ENCODE peak calls at places on chromosomes 2 and 18, in five cellular contexts. D is right atrium auricular region; O is aorta; T is caudate nucleus; W is naive thymus-derived CD4-positive, alpha-beta T cell. A is an unnamed sample.

GRCh38 chr2:129722306-129723020 is 257.0 kb upstream of the RAB6C start:
- DNase-seq in T (no peak), D (no peak), W (no peak), O (no peak), A (no peak)

GRCh38 chr2:12605936-12606335 is 110.8 kb upstream of the TRIB2 start:
- DNase-seq in D (no peak), W (no peak), T (no peak), O (no peak), A (no peak)

GRCh38 chr2:65121-65520 is 18.8 kb upstream of the FAM110C start:
- DNase-seq in O (no peak), W (no peak), D (no peak), T (no peak), A (no peak)

GRCh38 chr18:25230658-25231326 is 121.2 kb downstream of the ZNF521 start:
- DNase-seq in W (no peak), O (peak), D (peak), T (peak), A (no peak)

GRCh38 chr2:198325359-198325758 is 521.0 kb downstream of the PLCL1 start:
- DNase-seq in O (no peak), W (no peak), D (no peak), T (no peak), A (no peak)

GRCh38 chr2:86818114-86818801 is 27.5 kb upstream of the CD8A start:
- DNase-seq in O (no peak), W (no peak), T (no peak), D (no peak), A (no peak)

GRCh38 chr2:233255151-233255550 is 3.7 kb downstream of the ATG16L1 start:
- DNase-seq in T (no peak), O (no peak), W (no peak), D (no peak), A (no peak)

GRCh38 chr2:241611062-241611461 is 25.9 kb downstream of the THAP4 start:
- DNase-seq in T (no peak), W (no peak), D (no peak), O (no peak), A (no peak)

GRCh38 chr2:37855283-37856041 is 69.6 kb upstream of the RMDN2 start:
- DNase-seq in T (no peak), W (no peak), O (peak), D (no peak), A (no peak)

GRCh38 chr18:76126327-76126726 is 368.7 kb downstream of the ZNF516 start:
- DNase-seq in D (no peak), T (no peak), O (no peak), W (no peak), A (no peak)

GRCh38 chr18:57433492-57434176 is 1.5 kb upstream of the ONECUT2 start:
- DNase-seq in W (no peak), D (no peak), T (no peak), O (no peak), A (no peak)

GRCh38 chr2:201233192-201234166 is 26.9 kb upstream of the CASP8 start:
- DNase-seq in T (no peak), D (no peak), W (peak), O (peak), A (no peak)

GRCh38 chr2:10392100-10392499 is 56.0 kb downstream of the ODC1 start:
- DNase-seq in W (no peak), D (no peak), T (no peak), O (no peak), A (no peak)

GRCh38 chr2:10392548-10392947 is 55.6 kb downstream of the ODC1 start:
- DNase-seq in D (no peak), O (no peak), T (no peak), W (no peak), A (no peak)

GRCh38 chr2:10389596-10389995 is 58.5 kb downstream of the ODC1 start:
- DNase-seq in D (no peak), W (no peak), O (no peak), T (no peak), A (no peak)

GRCh38 chr2:10389191-10389590 is 58.9 kb downstream of the ODC1 start:
- DNase-seq in D (no peak), O (no peak), W (no peak), T (no peak), A (no peak)

DNA sequence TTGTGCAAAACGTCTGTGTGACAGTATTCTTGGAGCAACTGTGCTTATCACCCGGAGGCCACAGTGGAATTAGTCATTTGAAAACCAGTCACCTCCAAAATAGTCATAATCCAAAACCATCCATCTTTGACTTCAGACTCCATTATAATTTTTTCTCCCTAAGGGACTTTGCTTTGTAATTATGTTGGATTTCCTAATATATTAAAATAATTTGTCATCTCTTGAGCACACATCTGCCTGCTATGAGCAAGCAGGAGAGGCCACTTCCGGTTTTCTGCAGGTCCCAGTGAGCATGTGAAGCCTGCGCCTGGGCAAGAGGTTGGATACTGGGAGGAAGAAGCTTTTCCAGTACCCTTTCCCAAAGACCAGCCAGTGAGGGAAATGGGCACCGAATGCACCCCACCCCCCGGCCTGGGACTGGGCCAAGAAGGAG is 57.7 kb downstream of the ODC1 start:
- DNase-seq in W (no peak), O (no peak), D (no peak), T (no peak), A (no peak)
- H3K27ac ChIP-seq in W (no peak), O (no peak), D (no peak), T (no peak), A (no peak)

GRCh38 chr2:53896864-53897263 is 37.1 kb upstream of the GPR75 start:
- DNase-seq in T (no peak), D (no peak), W (no peak), O (no peak), A (no peak)
- H3K27ac ChIP-seq in T (no peak), D (no peak), W (no peak), O (no peak), A (no peak)

GRCh38 chr2:186060744-186061143 is 322.1 kb downstream of the FSIP2 start:
- DNase-seq in W (no peak), O (no peak), T (no peak), D (no peak), A (no peak)
- H3K27ac ChIP-seq in W (no peak), O (no peak), T (no peak), D (no peak), A (peak)

GRCh38 chr2:42973771-42974170 is 181.4 kb upstream of the HAAO start:
- DNase-seq in W (no peak), T (no peak), O (no peak), D (no peak), A (no peak)

GRCh38 chr2:42970151-42970550 is 177.8 kb upstream of the HAAO start:
- DNase-seq in O (no peak), D (no peak), W (no peak), T (no peak), A (no peak)

GRCh38 chr2:42971381-42971780 is 179.0 kb upstream of the HAAO start:
- DNase-seq in T (no peak), O (no peak), D (no peak), W (no peak), A (no peak)

GRCh38 chr2:42974303-42974696 is 181.9 kb upstream of the HAAO start:
- DNase-seq in W (no peak), O (no peak), D (no peak), T (no peak), A (no peak)

GRCh38 chr2:42971947-42972736 is 179.8 kb upstream of the HAAO start:
- DNase-seq in D (no peak), T (no peak), W (no peak), O (no peak), A (no peak)
- H3K27ac ChIP-seq in D (no peak), T (no peak), W (no peak), O (no peak), A (no peak)

DNA sequence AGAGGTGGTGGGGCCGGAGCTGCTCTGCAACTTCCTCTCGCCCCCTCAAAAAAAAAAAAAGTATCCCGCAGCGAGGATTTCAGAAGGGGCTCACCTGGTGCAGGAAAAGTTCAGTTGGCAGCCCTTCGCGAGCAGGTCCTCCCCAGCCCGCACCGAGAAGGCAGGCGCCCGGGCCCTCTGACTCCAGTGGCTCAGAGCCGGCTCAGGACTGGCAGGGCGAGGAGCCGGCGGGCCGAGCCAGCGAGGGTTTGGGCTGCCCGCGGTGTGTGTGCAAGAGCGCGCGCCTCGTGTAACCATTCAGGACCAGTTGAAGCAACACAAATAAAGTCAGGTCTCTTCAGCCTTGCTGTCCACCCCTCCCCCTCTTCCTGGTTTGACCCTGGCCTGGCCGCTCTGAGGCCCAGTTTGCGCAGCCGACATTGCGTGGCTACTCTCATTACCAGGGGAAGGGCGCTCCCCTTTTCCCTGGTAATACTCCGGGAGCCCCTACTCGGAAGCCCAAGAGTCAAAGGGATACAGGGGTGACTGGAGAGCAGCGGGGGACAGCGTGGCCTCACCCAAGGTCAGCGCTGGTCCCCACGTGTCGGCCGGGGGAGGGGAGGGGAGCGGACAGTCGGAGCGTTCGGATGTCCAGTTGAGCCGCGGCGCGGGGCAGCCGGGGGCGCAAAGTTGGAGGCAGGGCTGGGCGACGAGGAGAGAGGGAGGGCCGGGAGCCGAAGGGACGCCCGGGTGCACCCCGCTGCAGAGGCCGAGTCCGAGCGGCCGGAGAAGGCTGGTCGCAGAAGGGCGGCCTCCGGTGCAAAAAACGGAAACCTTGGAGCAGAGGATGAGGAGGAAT is 12.3 kb downstream of the EN1 start:
- DNase-seq in W (no peak), D (no peak), T (no peak), O (no peak), A (no peak)
- H3K27ac ChIP-seq in W (no peak), D (no peak), T (no peak), O (no peak), A (no peak)

GRCh38 chr18:59865241-59865986 is 34.4 kb upstream of the PMAIP1 start:
- DNase-seq in W (no peak), O (no peak), D (no peak), T (no peak), A (no peak)

GRCh38 chr18:59867337-59868104 is 32.3 kb upstream of the PMAIP1 start:
- DNase-seq in W (no peak), T (no peak), D (no peak), O (no peak), A (no peak)

GRCh38 chr18:59866551-59866950 is 33.2 kb upstream of the PMAIP1 start:
- DNase-seq in T (no peak), D (no peak), W (no peak), O (no peak), A (no peak)

GRCh38 chr18:59861963-59862819 is 37.6 kb upstream of the PMAIP1 start:
- DNase-seq in D (no peak), O (no peak), W (no peak), T (no peak), A (no peak)

DNA sequence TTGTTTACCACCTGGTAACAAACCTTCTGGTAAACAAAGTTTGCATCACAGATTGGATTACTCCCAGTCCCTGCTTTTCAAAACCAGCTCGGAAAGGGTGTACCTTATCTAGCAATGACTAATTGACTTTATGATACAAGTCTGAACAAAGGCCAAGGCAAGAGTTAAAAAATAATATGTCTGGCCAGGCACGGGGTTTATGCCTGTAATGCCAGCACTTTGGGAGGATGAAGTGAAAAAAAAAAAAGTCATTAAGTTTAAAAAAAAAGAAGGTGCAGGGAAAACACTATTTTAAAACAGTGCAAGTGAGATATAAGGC is 35.4 kb upstream of the PMAIP1 start:
- DNase-seq in W (no peak), O (no peak), D (no peak), T (no peak), A (no peak)
- H3K27ac ChIP-seq in W (no peak), O (no peak), D (no peak), T (no peak), A (no peak)

DNA sequence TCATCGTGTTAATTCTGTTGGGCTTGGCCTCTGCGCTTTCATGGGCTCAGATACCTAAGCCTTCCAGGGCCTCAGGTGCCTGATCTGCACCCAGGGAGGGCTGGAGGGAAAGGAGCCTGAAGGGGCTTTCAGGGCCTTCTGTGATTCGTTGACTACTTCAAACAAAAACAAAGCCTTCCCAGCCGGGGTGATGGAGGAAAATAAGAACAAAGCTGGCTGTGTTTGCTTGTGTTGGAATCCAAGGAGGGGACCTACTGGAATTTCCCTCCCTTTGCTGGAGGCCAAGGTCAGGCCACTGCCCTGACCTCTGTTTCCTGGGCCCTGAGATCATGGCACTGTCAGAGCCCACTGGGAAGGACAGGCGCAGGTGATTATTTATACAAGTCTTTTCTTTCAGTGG is 135.3 kb downstream of the KLHL29 start:
- DNase-seq in W (no peak), D (no peak), O (peak), T (no peak), A (no peak)
- H3K27ac ChIP-seq in W (no peak), D (no peak), O (no peak), T (no peak), A (no peak)